ENCODE peak calls at places on chromosomes 3 and 15, in seven cellular contexts. D is lung, M is AG04450, Z is PC-9, Y is GM06990, B is stomach, U is endothelial cell of umbilical vein. A is an unnamed sample. For H3K27me3, the result is how much of the 10 kb centered on the place peaks cover.

GRCh38 chr15:58770857-58771620 is at the start of gene MINDY2:
- DNase-seq in Y (peak), Z (peak), U (peak), D (peak), M (peak), B (peak), A (peak)

GRCh38 chr3:157906627-157907026 is 199.6 kb downstream of the SHOX2 start:
- DNase-seq in Y (no peak), M (no peak), U (no peak), Z (no peak), B (no peak), D (no peak), A (no peak)

GRCh38 chr3:98529856-98530459 is 1.8 kb upstream of the GPR15 start:
- DNase-seq in B (no peak), U (no peak), Z (no peak), M (no peak), D (no peak), Y (no peak), A (no peak)

GRCh38 chr3:100225193-100225592 is 35.6 kb upstream of the TBC1D23 start:
- DNase-seq in Z (no peak), B (no peak), D (no peak), Y (no peak), U (no peak), M (no peak), A (no peak)

GRCh38 chr3:123834631-123835030 is 49.5 kb downstream of the MYLK start:
- DNase-seq in D (no peak), M (peak), B (no peak), Y (no peak), U (peak), Z (peak), A (peak)

GRCh38 chr3:183980408-183980807 is 37.3 kb downstream of the ABCC5 start:
- DNase-seq in M (no peak), U (no peak), Y (no peak), B (no peak), Z (no peak), D (no peak), A (no peak)

GRCh38 chr15:62940755-62941361 is 101.7 kb upstream of the TPM1 start:
- DNase-seq in Z (peak), Y (no peak), D (peak), M (peak), U (peak), B (peak), A (peak)

GRCh38 chr3:68809596-68809995 is 122.8 kb downstream of the TAFA4 start:
- DNase-seq in Z (no peak), B (no peak), M (no peak), U (peak), D (no peak), Y (no peak), A (no peak)

GRCh38 chr3:167740961-167741587 is 5.6 kb downstream of the SERPINI1 start:
- DNase-seq in B (no peak), Y (no peak), D (no peak), U (peak), Z (peak), M (no peak), A (no peak)

GRCh38 chr3:186283651-186284445 is 78.2 kb downstream of the DGKG start:
- DNase-seq in M (no peak), Z (no peak), Y (no peak), U (no peak), D (no peak), B (no peak), A (no peak)

GRCh38 chr15:73952913-73953750 is 26.9 kb downstream of the LOXL1 start:
- DNase-seq in M (no peak), U (no peak), D (no peak), Y (no peak), Z (no peak), B (no peak), A (no peak)

GRCh38 chr3:194879991-194880939 is 194.6 kb downstream of the FAM43A start:
- DNase-seq in B (peak), U (peak), Z (no peak), D (peak), M (no peak), Y (no peak), A (no peak)

GRCh38 chr15:84595660-84596059 is 5.1 kb upstream of the ZSCAN2 start:
- DNase-seq in Y (no peak), Z (no peak), U (no peak), B (no peak), M (no peak), D (no peak), A (no peak)

GRCh38 chr15:61856295-61856694 is 204.0 kb downstream of the VPS13C start:
- DNase-seq in Y (no peak), D (no peak), M (no peak), U (no peak), Z (no peak), B (no peak), A (no peak)
- TF ChIP-seq CTCF in Y (no peak), D (no peak), M (no peak), U (no peak), Z (no peak), B (no peak), A (no peak)

GRCh38 chr15:89358435-89358754 is 23.8 kb upstream of the POLG start:
- DNase-seq in Y (no peak), U (no peak), Z (no peak), D (no peak), M (no peak), B (no peak), A (no peak)
- H3K4me3 ChIP-seq in Y (peak), U (no peak), Z (peak), D (no peak), M (no peak), B (peak), A (peak)

DNA sequence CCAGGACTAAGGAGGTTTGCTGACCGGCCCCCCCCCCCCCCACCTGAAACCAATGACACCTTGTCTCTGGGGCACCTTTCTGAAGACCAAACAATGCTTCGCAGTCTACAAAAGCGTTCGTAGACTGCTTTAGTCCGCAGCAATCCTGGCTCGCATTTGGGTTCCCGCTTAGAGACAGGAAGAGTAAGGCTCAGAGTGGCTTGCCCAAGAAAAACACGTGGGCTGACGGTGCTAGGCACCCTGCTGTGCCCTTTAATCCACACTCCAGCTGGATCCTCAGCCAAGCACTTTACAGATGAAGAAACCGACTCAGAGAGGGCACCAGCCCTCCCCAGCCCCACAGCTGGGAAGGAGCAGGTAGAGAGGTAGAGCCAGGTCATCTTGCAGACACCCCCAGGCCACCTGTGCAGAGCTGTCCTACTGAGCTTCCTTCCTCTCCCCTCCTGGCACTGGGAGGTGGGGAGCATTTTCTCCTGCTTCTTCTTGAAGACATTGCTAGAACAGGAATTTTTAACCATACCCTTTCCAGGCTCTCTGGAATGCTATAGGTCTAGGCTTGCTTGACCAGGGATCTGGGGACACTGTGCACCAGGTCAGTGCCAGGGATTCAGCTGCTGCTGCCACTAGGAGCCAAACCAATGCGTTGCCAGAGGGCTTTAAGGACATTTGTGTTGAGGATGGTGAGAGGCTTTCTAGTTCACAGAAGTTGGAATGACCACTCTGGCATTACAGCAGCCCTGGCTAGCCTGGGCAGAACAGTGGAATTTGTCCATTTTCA is 1.0 kb upstream of the KLF15 start:
- DNase-seq in Y (no peak), U (no peak), M (no peak), B (no peak), Z (no peak), D (peak), A (no peak)
- H3K27me3 ChIP-seq in Y (under half), U (under half), M (under half), B (under half), Z (under half), D (under half), A (under half)

DNA sequence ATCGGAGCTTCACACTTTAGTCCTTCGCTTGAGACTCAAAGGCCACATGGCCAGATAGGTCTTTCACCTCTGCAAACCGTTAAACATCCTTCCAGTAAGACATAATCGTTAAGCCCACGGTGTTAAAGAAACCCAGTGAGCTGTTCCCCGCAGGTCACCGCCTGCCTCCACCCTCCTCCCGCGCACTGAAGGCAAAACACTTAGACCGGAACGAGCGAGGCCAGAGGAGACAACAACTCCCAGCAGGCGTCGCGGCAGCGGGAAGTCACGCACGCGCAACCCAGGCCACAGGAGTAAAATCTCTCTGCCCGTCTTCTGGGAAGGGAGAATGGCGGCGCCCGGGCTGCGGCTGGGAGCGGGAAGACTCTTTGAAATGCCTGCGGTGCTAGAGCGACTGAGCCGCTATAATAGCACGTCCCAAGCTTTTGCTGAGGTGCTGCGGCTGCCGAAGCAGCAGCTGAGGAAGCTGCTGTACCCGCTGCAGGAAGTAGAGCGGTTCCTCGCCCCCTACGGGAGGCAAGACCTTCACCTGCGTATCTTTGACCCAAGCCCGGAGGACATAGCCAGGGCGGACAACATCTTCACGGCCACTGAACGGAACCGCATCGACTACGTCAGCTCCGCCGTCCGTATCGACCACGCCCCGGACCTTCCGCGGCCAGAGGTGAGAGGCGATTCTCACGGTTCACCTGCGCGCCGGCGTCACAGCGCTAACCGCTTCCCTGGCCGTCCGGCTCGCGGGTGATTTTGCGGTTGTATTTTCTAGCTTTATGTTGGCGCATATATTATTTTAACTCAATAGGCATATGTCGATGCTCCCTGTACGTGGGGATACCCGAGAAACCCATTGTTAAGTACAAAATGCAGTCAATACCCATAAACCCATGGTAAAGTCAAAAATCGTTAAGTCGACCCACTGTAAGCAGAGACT is at the start of gene GTPBP8:
- DNase-seq in U (peak), Y (peak), M (peak), Z (peak), D (peak), B (peak), A (peak)
- TF ChIP-seq CTCF in U (peak), Y (peak), M (no peak), Z (peak), D (no peak), B (no peak), A (peak)

DNA sequence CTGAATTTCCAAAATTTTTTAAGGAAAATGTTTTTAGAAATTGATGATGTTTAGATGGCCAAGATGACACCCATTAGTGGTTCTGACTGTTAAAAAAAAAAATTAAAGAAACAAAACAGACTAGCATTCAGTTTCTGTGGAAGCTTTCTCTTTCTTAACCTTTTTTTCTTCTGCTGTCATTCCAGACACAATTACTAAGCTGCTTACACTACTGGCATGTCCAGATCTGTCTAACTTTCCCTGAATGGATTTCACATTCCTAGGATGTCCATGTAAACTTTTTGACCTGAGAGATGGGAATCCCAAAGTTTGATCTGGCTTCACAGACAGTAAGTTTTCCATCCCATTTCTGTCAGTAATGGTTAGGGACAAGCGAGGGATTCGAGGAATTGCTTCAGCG is 10.3 kb upstream of the MTMR10 start:
- DNase-seq in U (no peak), Y (no peak), Z (no peak), M (no peak), B (no peak), D (no peak), A (no peak)
- H3K4me3 ChIP-seq in U (no peak), Y (no peak), Z (no peak), M (no peak), B (no peak), D (no peak), A (no peak)

GRCh38 chr15:96344120-96344705 is 13.7 kb downstream of the NR2F2 start:
- DNase-seq in U (peak), D (no peak), M (no peak), B (no peak), Y (no peak), Z (no peak), A (no peak)
- H3K27me3 ChIP-seq in U (under half), D (under half), M (under half), B (under half), Y (under half), Z (under half), A (under half)

GRCh38 chr3:81713018-81713417 is 48.4 kb downstream of the GBE1 start:
- DNase-seq in D (no peak), B (no peak), M (no peak), U (peak), Z (no peak), Y (no peak), A (no peak)

GRCh38 chr3:81718311-81718710 is 43.1 kb downstream of the GBE1 start:
- DNase-seq in Z (no peak), D (no peak), Y (no peak), B (no peak), M (no peak), U (no peak), A (no peak)

DNA sequence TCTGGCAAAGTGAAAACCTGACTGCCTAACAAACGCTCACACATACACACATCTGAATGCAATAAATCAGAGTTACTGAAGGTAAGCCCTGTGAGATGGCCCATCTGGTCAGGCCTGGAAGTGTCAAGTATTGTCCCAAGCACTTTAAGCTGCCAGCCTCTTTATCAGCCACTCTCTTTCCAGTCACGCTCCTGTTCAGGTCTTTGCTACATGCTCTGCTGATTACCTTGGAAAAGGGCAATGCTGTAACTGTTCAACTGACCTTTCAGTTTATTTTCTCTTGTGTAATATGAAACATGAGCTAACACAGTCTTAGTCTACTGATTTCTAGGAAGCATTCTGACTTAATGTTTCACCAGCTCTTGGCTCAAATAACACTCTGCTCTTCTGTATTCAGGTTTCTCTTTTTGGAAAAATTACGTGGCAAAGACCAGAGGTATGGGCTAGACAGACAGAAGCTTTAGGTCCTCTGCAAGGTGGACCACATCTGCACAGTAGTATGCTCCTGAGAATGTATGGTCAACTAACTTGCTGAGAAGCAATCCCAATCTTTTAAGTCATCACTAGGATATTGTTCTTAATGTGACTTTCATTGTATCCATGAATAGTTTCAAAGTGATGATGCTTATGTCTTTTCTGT is 44.5 kb downstream of the GBE1 start:
- DNase-seq in Z (no peak), U (no peak), Y (no peak), M (peak), D (no peak), B (peak), A (no peak)
- TF ChIP-seq CTCF in Z (no peak), U (no peak), Y (no peak), M (no peak), D (no peak), B (no peak), A (no peak)

DNA sequence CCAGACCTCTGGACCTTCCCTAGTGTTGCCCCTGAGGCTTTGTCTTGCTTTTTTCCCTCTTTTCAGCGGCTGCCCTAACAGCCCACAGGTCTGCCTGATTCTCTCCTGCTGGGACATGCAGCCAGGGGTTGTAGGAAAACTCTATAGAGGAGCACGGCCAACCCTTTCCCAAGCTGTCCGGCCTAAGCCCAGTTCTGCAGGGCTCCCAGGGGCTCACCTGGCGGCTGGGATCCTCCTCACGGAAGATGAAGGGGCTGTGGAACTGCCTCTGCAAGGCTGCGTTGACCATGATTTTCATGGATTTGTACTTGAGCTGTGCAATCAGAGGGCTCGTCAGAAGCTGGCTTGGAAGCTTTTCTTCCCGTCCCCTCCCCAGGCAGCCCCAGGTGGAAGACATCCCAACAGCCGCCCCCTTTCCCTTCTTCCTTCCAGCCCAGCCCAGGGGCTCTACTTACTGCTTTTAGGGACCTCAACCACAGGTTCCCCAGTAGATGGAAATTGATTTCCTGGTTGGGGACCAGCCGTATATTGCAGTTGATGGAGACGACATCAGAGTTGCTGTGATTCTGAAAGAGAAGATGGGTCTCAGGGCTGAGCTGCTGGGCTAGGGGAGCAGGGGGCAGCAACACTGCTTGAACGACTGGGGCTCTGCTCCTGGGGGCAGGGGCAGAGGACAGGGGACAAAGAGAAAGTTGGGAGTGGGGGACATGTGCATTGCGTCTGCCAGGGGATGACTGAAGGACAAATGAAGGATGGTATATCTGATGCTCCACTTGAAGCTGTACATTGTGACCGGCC is 29.8 kb downstream of the FEM1B start:
- DNase-seq in U (no peak), B (peak), D (no peak), M (no peak), Y (no peak), Z (no peak), A (no peak)
- H3K4me3 ChIP-seq in U (no peak), B (no peak), D (no peak), M (no peak), Y (no peak), Z (no peak), A (no peak)

A was measured in BJ.